ENCODE peak calls at places on chromosomes 4 and X, in six cellular contexts. One of them, this sample, is unnamed.

GRCh38 chr4:16914208-16914607 is 15.8 kb upstream of the LDB2 start:
- DNase-seq in lung: no peak
- DNase-seq in activated CD4-positive, CD25-positive, alpha-beta regulatory T cell: no peak
- DNase-seq in mucosa of descending colon: no peak
- DNase-seq in HT1080: no peak
- DNase-seq in T-helper 2 cell: no peak
- DNase-seq in this sample: no peak

GRCh38 chr4:6986067-6986780 is 56.9 kb upstream of the TADA2B start:
- DNase-seq in lung: no peak
- DNase-seq in activated CD4-positive, CD25-positive, alpha-beta regulatory T cell: no peak
- DNase-seq in mucosa of descending colon: no peak
- DNase-seq in HT1080: peak; percentile 47
- DNase-seq in T-helper 2 cell: no peak
- DNase-seq in this sample: no peak

GRCh38 chr4:119898211-119898610 is 168.4 kb downstream of the MAD2L1 start:
- DNase-seq in lung: no peak
- DNase-seq in activated CD4-positive, CD25-positive, alpha-beta regulatory T cell: no peak
- DNase-seq in mucosa of descending colon: no peak
- DNase-seq in HT1080: no peak
- DNase-seq in T-helper 2 cell: no peak
- DNase-seq in this sample: no peak

GRCh38 chr4:15234585-15235126 is 193.2 kb upstream of the C1QTNF7 start:
- DNase-seq in lung: no peak
- DNase-seq in activated CD4-positive, CD25-positive, alpha-beta regulatory T cell: no peak
- DNase-seq in mucosa of descending colon: no peak
- DNase-seq in HT1080: peak; percentile 89
- DNase-seq in T-helper 2 cell: no peak
- DNase-seq in this sample: no peak

GRCh38 chr4:157114671-157115070 is 38.7 kb downstream of the GLRB start:
- DNase-seq in lung: no peak
- DNase-seq in activated CD4-positive, CD25-positive, alpha-beta regulatory T cell: no peak
- DNase-seq in mucosa of descending colon: no peak
- DNase-seq in HT1080: no peak
- DNase-seq in T-helper 2 cell: no peak
- DNase-seq in this sample: no peak

GRCh38 chrX:2464677-2465166 is 36.1 kb downstream of the DHRSX start:
- DNase-seq in lung: no peak
- DNase-seq in activated CD4-positive, CD25-positive, alpha-beta regulatory T cell: no peak
- DNase-seq in mucosa of descending colon: no peak
- DNase-seq in HT1080: peak; percentile 91
- DNase-seq in T-helper 2 cell: no peak
- DNase-seq in this sample: no peak

GRCh38 chr4:164293181-164293580 is 460.8 kb upstream of the SMIM31 start:
- DNase-seq in lung: no peak
- DNase-seq in activated CD4-positive, CD25-positive, alpha-beta regulatory T cell: no peak
- DNase-seq in mucosa of descending colon: no peak
- DNase-seq in HT1080: no peak
- DNase-seq in T-helper 2 cell: no peak
- DNase-seq in this sample: no peak

GRCh38 chr4:154152546-154152945 is 339.1 kb downstream of the DCHS2 start:
- DNase-seq in lung: no peak
- DNase-seq in activated CD4-positive, CD25-positive, alpha-beta regulatory T cell: no peak
- DNase-seq in mucosa of descending colon: no peak
- DNase-seq in HT1080: no peak
- DNase-seq in T-helper 2 cell: no peak
- DNase-seq in this sample: no peak

GRCh38 chrX:19017271-19017670 is 33.4 kb upstream of the PHKA2 start:
- DNase-seq in lung: no peak
- DNase-seq in activated CD4-positive, CD25-positive, alpha-beta regulatory T cell: no peak
- DNase-seq in mucosa of descending colon: no peak
- DNase-seq in HT1080: peak; percentile 23
- DNase-seq in T-helper 2 cell: no peak
- DNase-seq in this sample: no peak

GRCh38 chrX:147565239-147565638 is 346.5 kb upstream of the FMR1 start:
- DNase-seq in lung: no peak
- DNase-seq in activated CD4-positive, CD25-positive, alpha-beta regulatory T cell: no peak
- DNase-seq in mucosa of descending colon: no peak
- DNase-seq in HT1080: peak; percentile 0
- DNase-seq in T-helper 2 cell: no peak
- DNase-seq in this sample: no peak

GRCh38 chr4:76772498-76773106 is 125.3 kb downstream of the SOWAHB start:
- DNase-seq in lung: no peak
- DNase-seq in activated CD4-positive, CD25-positive, alpha-beta regulatory T cell: no peak
- DNase-seq in mucosa of descending colon: no peak
- DNase-seq in HT1080: peak; percentile 65
- DNase-seq in T-helper 2 cell: no peak
- DNase-seq in this sample: no peak

GRCh38 chr4:47425628-47426027 is 37.9 kb downstream of the COMMD8 start:
- DNase-seq in lung: no peak
- DNase-seq in activated CD4-positive, CD25-positive, alpha-beta regulatory T cell: no peak
- DNase-seq in mucosa of descending colon: peak; percentile 43
- DNase-seq in HT1080: no peak
- DNase-seq in T-helper 2 cell: no peak
- DNase-seq in this sample: no peak

GRCh38 chr4:80538276-80538926 is 202.9 kb downstream of the CFAP299 start:
- DNase-seq in lung: no peak
- DNase-seq in activated CD4-positive, CD25-positive, alpha-beta regulatory T cell: no peak
- DNase-seq in mucosa of descending colon: no peak
- DNase-seq in HT1080: peak; percentile 70
- DNase-seq in T-helper 2 cell: no peak
- DNase-seq in this sample: no peak

GRCh38 chr4:170124391-170124790 is 34.6 kb upstream of the AADAT start:
- DNase-seq in lung: no peak
- DNase-seq in activated CD4-positive, CD25-positive, alpha-beta regulatory T cell: no peak
- DNase-seq in mucosa of descending colon: no peak
- DNase-seq in HT1080: no peak
- DNase-seq in T-helper 2 cell: no peak
- DNase-seq in this sample: no peak

GRCh38 chr4:8229341-8229975 is 30.4 kb downstream of the SH3TC1 start:
- DNase-seq in lung: no peak
- DNase-seq in activated CD4-positive, CD25-positive, alpha-beta regulatory T cell: no peak
- DNase-seq in mucosa of descending colon: peak; percentile 49
- DNase-seq in HT1080: no peak
- DNase-seq in T-helper 2 cell: no peak
- DNase-seq in this sample: no peak

GRCh38 chrX:115898382-115899001 is 272.1 kb upstream of the AGTR2 start:
- DNase-seq in lung: peak; percentile 86
- DNase-seq in activated CD4-positive, CD25-positive, alpha-beta regulatory T cell: no peak
- DNase-seq in mucosa of descending colon: no peak
- DNase-seq in HT1080: peak; percentile 4
- DNase-seq in T-helper 2 cell: peak; percentile 48
- DNase-seq in this sample: peak; percentile 92

GRCh38 chr4:95705323-95705722 is 134.6 kb upstream of the PDHA2 start:
- DNase-seq in lung: no peak
- DNase-seq in activated CD4-positive, CD25-positive, alpha-beta regulatory T cell: no peak
- DNase-seq in mucosa of descending colon: no peak
- DNase-seq in HT1080: no peak
- DNase-seq in T-helper 2 cell: no peak
- DNase-seq in this sample: no peak

GRCh38 chr4:83054928-83055327 is 19.9 kb downstream of the COPS4 start:
- DNase-seq in lung: no peak
- DNase-seq in activated CD4-positive, CD25-positive, alpha-beta regulatory T cell: no peak
- DNase-seq in mucosa of descending colon: no peak
- DNase-seq in HT1080: no peak
- DNase-seq in T-helper 2 cell: no peak
- DNase-seq in this sample: no peak

GRCh38 chr4:99945718-99946345 is 586 bp downstream of the DNAJB14 start:
- DNase-seq in lung: no peak
- DNase-seq in activated CD4-positive, CD25-positive, alpha-beta regulatory T cell: no peak
- DNase-seq in mucosa of descending colon: no peak
- DNase-seq in HT1080: peak; percentile 23
- DNase-seq in T-helper 2 cell: no peak
- DNase-seq in this sample: peak; percentile 26

GRCh38 chrX:134880866-134881265 is 109.9 kb upstream of the SMIM10 start:
- DNase-seq in lung: no peak
- DNase-seq in activated CD4-positive, CD25-positive, alpha-beta regulatory T cell: no peak
- DNase-seq in mucosa of descending colon: no peak
- DNase-seq in HT1080: no peak
- DNase-seq in T-helper 2 cell: no peak
- DNase-seq in this sample: no peak

GRCh38 chr4:83010111-83010521 is 507 bp downstream of the LIN54 start:
- DNase-seq in lung: no peak
- DNase-seq in activated CD4-positive, CD25-positive, alpha-beta regulatory T cell: no peak
- DNase-seq in mucosa of descending colon: no peak
- DNase-seq in HT1080: no peak
- DNase-seq in T-helper 2 cell: no peak
- DNase-seq in this sample: no peak

This sample was measured in stomach.